ENCODE peak calls at places on chromosome 10, in five cellular contexts. One of them, this sample, is unnamed.

GRCh38 chr10:84224411-84225028 is 824 bp downstream of the LRIT2 start:
- DNase-seq in GM12865: no peak
- DNase-seq in OCI-LY7: peak
- DNase-seq in PC-3: no peak
- DNase-seq in GM13977: no peak
- DNase-seq in this sample: no peak

GRCh38 chr10:119786117-119786769 is 60.4 kb downstream of the INPP5F start:
- DNase-seq in OCI-LY7: no peak
- DNase-seq in GM13977: no peak
- DNase-seq in PC-3: peak
- DNase-seq in GM12865: no peak
- DNase-seq in this sample: no peak

GRCh38 chr10:132503581-132504421 is 33.8 kb upstream of the INPP5A start:
- DNase-seq in GM12865: no peak
- DNase-seq in OCI-LY7: no peak
- DNase-seq in GM13977: no peak
- DNase-seq in PC-3: no peak
- DNase-seq in this sample: no peak

GRCh38 chr10:48306870-48307531 is 524 bp downstream of the MAPK8 start:
- DNase-seq in PC-3: peak
- DNase-seq in GM13977: peak
- DNase-seq in GM12865: peak
- DNase-seq in OCI-LY7: no peak
- DNase-seq in this sample: no peak

GRCh38 chr10:3773465-3774017 is 11.5 kb downstream of the KLF6 start:
- DNase-seq in PC-3: no peak
- DNase-seq in GM12865: no peak
- DNase-seq in OCI-LY7: no peak
- DNase-seq in GM13977: no peak
- DNase-seq in this sample: no peak

GRCh38 chr10:129963076-129963830 is 821 bp downstream of the EBF3 start:
- DNase-seq in PC-3: no peak
- DNase-seq in GM12865: no peak
- DNase-seq in GM13977: no peak
- DNase-seq in OCI-LY7: no peak
- DNase-seq in this sample: no peak

GRCh38 chr10:124906551-124907001 is 35.3 kb upstream of the ZRANB1 start:
- DNase-seq in PC-3: peak
- DNase-seq in OCI-LY7: no peak
- DNase-seq in GM12865: no peak
- DNase-seq in GM13977: no peak
- DNase-seq in this sample: no peak

GRCh38 chr10:123135415-123136141 is at the start of gene HMX3:
- DNase-seq in GM12865: peak
- DNase-seq in PC-3: no peak
- DNase-seq in GM13977: peak
- DNase-seq in OCI-LY7: no peak
- DNase-seq in this sample: no peak

GRCh38 chr10:104642311-104643022 is 1.4 kb downstream of the SORCS3 start:
- DNase-seq in GM13977: peak
- DNase-seq in OCI-LY7: no peak
- DNase-seq in GM12865: peak
- DNase-seq in PC-3: no peak
- DNase-seq in this sample: no peak

GRCh38 chr10:61304751-61305150 is 148.4 kb downstream of the TMEM26 start:
- DNase-seq in GM12865: no peak
- DNase-seq in GM13977: no peak
- DNase-seq in PC-3: no peak
- DNase-seq in OCI-LY7: no peak
- DNase-seq in this sample: no peak

GRCh38 chr10:54742416-54742815 is 58.6 kb downstream of the PCDH15 start:
- DNase-seq in GM12865: no peak
- DNase-seq in PC-3: no peak
- DNase-seq in OCI-LY7: no peak
- DNase-seq in GM13977: no peak
- DNase-seq in this sample: no peak

GRCh38 chr10:125064681-125065492 is 95.5 kb downstream of the CTBP2 start:
- DNase-seq in GM13977: peak
- DNase-seq in OCI-LY7: peak
- DNase-seq in GM12865: peak
- DNase-seq in PC-3: peak
- DNase-seq in this sample: no peak

GRCh38 chr10:63273575-63273974 is 140.4 kb downstream of the NRBF2 start:
- DNase-seq in GM12865: peak
- DNase-seq in OCI-LY7: no peak
- DNase-seq in PC-3: peak
- DNase-seq in GM13977: no peak
- DNase-seq in this sample: no peak

GRCh38 chr10:57638411-57638810 is 629.3 kb downstream of the IPMK start:
- DNase-seq in OCI-LY7: no peak
- DNase-seq in PC-3: peak
- DNase-seq in GM13977: no peak
- DNase-seq in GM12865: no peak
- DNase-seq in this sample: no peak

GRCh38 chr10:121572857-121573540 is 25.2 kb downstream of the FGFR2 start:
- DNase-seq in GM12865: no peak
- DNase-seq in OCI-LY7: no peak
- DNase-seq in GM13977: no peak
- DNase-seq in PC-3: no peak
- DNase-seq in this sample: no peak

GRCh38 chr10:34156781-34157425 is 658.2 kb downstream of the PARD3 start:
- DNase-seq in GM12865: no peak
- DNase-seq in GM13977: no peak
- DNase-seq in PC-3: peak
- DNase-seq in OCI-LY7: no peak
- DNase-seq in this sample: no peak

GRCh38 chr10:68132391-68132790 is 23.1 kb downstream of the MYPN start:
- DNase-seq in PC-3: no peak
- DNase-seq in OCI-LY7: no peak
- DNase-seq in GM13977: no peak
- DNase-seq in GM12865: no peak
- DNase-seq in this sample: no peak

GRCh38 chr10:45374451-45375052 is 536 bp downstream of the ALOX5 start:
- DNase-seq in GM12865: peak
- DNase-seq in OCI-LY7: peak
- DNase-seq in PC-3: peak
- DNase-seq in GM13977: no peak
- DNase-seq in this sample: no peak

GRCh38 chr10:79244068-79244442 is 103.2 kb upstream of the PPIF start:
- DNase-seq in PC-3: no peak
- DNase-seq in OCI-LY7: peak
- DNase-seq in GM12865: peak
- DNase-seq in GM13977: peak
- DNase-seq in this sample: no peak

GRCh38 chr10:3792710-3793219 is 7.8 kb upstream of the KLF6 start:
- DNase-seq in GM12865: no peak
- DNase-seq in PC-3: no peak
- DNase-seq in OCI-LY7: no peak
- DNase-seq in GM13977: no peak
- DNase-seq in this sample: no peak

GRCh38 chr10:97887399-97887798 is 37.8 kb downstream of the GOLGA7B start:
- DNase-seq in PC-3: peak
- DNase-seq in GM13977: no peak
- DNase-seq in GM12865: no peak
- DNase-seq in OCI-LY7: no peak
- DNase-seq in this sample: no peak

GRCh38 chr10:30639946-30640786 is 10.6 kb upstream of the LYZL2 start:
- DNase-seq in GM12865: peak
- DNase-seq in PC-3: peak
- DNase-seq in GM13977: peak
- DNase-seq in OCI-LY7: peak
- DNase-seq in this sample: no peak

GRCh38 chr10:124291009-124291671 is 127.6 kb downstream of the OAT start:
- DNase-seq in OCI-LY7: no peak
- DNase-seq in GM12865: no peak
- DNase-seq in PC-3: no peak
- DNase-seq in GM13977: no peak
- DNase-seq in this sample: no peak

GRCh38 chr10:71253981-71254818 is 41.8 kb downstream of the UNC5B start:
- DNase-seq in OCI-LY7: no peak
- DNase-seq in GM13977: no peak
- DNase-seq in PC-3: no peak
- DNase-seq in GM12865: peak
- DNase-seq in this sample: no peak

GRCh38 chr10:47351899-47352815 is 4.0 kb downstream of the RBP3 start:
- DNase-seq in GM13977: no peak
- DNase-seq in GM12865: no peak
- DNase-seq in PC-3: no peak
- DNase-seq in OCI-LY7: no peak
- DNase-seq in this sample: no peak

GRCh38 chr10:35822316-35822715 is 180.2 kb upstream of the FZD8 start:
- DNase-seq in OCI-LY7: no peak
- DNase-seq in PC-3: peak
- DNase-seq in GM12865: peak
- DNase-seq in GM13977: no peak
- DNase-seq in this sample: no peak

DNA sequence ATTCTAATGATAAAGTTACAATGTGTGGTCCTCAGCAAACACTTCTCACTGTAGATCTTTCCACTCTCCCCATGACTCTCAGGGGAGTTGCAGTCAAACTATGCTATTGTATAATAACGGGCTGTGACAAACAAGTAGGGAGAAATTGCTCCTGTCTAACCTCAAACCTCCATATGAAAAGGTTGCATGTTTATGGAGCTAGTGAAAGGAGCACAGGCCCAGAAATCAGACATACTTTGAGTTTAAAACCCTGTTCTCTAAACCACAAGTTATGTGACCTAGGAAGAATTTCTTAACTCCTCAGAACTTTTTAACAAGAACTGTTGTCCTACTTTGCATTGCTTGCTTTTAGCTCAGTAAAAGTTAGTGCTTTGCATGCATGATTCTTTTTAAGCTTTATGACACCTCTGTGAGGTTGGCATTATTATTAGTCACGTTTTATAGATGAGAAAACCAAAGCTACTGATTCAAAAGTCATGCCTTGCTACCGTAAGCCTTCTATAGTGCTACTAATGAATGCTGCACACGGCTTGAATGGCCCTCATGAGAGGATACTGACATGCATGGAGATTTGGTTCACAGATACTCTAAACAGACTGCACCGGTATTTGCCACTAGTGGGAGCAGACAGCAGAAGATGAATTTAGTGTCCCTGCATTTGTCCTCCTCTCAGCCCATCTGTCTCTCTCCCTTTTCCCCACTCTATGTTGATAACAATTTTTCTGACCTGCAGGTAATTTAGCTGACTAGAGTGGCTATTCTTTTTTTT is 129.5 kb upstream of the PCGF5 start:
- DNase-seq in GM12865: peak
- DNase-seq in GM13977: peak
- DNase-seq in PC-3: no peak
- DNase-seq in OCI-LY7: no peak
- DNase-seq in this sample: no peak
- TF ChIP-seq CTCF in GM12865: peak
- TF ChIP-seq CTCF in GM13977: peak
- TF ChIP-seq CTCF in PC-3: peak
- TF ChIP-seq CTCF in OCI-LY7: no peak
- TF ChIP-seq CTCF in this sample: no peak

DNA sequence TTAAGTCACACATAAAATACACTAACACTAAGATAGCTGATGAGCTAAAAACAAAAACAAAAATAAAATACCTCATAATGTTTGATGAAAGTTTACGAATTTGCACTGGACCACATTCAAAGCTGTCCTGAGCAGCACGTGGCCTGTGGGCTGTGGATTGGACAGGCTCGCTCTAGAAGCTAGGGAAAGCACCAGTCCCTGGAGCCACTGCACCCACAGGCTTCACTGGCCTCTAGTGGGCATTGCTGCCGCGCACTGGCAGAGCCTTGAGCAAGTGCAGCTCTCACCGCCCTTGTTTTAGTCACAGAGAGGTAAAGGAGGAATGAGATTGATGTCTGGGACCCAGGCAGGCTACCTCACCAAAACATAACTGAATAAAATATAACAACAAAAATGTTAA is 67.6 kb downstream of the PAX2 start:
- DNase-seq in GM13977: no peak
- DNase-seq in OCI-LY7: no peak
- DNase-seq in PC-3: no peak
- DNase-seq in GM12865: no peak
- DNase-seq in this sample: no peak
- TF ChIP-seq CTCF in GM13977: no peak
- TF ChIP-seq CTCF in OCI-LY7: no peak
- TF ChIP-seq CTCF in PC-3: no peak
- TF ChIP-seq CTCF in GM12865: no peak
- TF ChIP-seq CTCF in this sample: no peak

DNA sequence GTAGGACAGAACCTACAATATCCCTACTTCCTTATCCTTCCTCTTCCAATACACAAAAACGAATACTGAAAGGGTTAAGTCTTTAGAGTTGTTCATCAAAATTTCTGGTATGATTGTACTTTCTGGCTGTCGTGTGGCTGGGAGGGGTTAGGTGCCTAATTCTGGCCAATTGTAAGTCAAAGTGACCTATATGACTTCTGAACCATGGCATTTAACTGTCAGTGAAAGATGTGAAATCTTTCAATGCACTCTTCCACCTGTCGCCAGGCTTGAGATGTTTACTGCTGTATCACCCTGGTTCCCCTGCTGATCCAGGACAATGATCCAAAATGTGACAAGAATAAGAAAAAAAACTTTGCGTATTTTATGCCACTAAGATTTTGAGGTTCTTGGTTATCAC is 20.8 kb downstream of the EPC1 start:
- DNase-seq in OCI-LY7: peak
- DNase-seq in GM12865: peak
- DNase-seq in PC-3: no peak
- DNase-seq in GM13977: no peak
- DNase-seq in this sample: no peak
- TF ChIP-seq CTCF in OCI-LY7: no peak
- TF ChIP-seq CTCF in GM12865: no peak
- TF ChIP-seq CTCF in PC-3: no peak
- TF ChIP-seq CTCF in GM13977: no peak
- TF ChIP-seq CTCF in this sample: no peak

GRCh38 chr10:102120142-102120986 is at the start of gene LDB1:
- DNase-seq in GM13977: peak
- DNase-seq in OCI-LY7: peak
- DNase-seq in GM12865: peak
- DNase-seq in PC-3: peak
- DNase-seq in this sample: peak
- TF ChIP-seq CTCF in GM13977: no peak
- TF ChIP-seq CTCF in OCI-LY7: peak
- TF ChIP-seq CTCF in GM12865: peak
- TF ChIP-seq CTCF in PC-3: no peak
- TF ChIP-seq CTCF in this sample: no peak

This sample was measured in natural killer cell.